ENCODE peak calls at places on chromosomes 5 and 9, in seven cellular contexts. T, A, C, X, B, K and L are unnamed samples.

GRCh38 chr5:76431336-76431735 is 28.3 kb downstream of the IQGAP2 start:
- DNase-seq in T (no peak), A (no peak), C (no peak), X (no peak), B (no peak), K (no peak), L (no peak)

GRCh38 chr5:10307206-10308148 is at the start of gene CMBL:
- DNase-seq in T (peak), A (peak), C (peak), X (no peak), B (peak), K (peak), L (peak)

GRCh38 chr5:16564468-16564867 is 52.3 kb downstream of the RETREG1 start:
- DNase-seq in T (no peak), A (no peak), C (no peak), X (no peak), B (no peak), K (no peak), L (no peak)

GRCh38 chr5:9283473-9283872 is 262.4 kb downstream of the SEMA5A start:
- DNase-seq in T (no peak), A (no peak), C (no peak), X (no peak), B (no peak), K (no peak), L (no peak)

GRCh38 chr9:135267410-135267809 is 179.9 kb downstream of the OLFM1 start:
- DNase-seq in T (peak), A (no peak), C (no peak), X (no peak), B (no peak), K (no peak), L (no peak)

GRCh38 chr9:134442087-134442470 is 115.8 kb downstream of the RXRA start:
- DNase-seq in T (no peak), A (no peak), C (no peak), X (no peak), B (peak), K (no peak), L (no peak)

GRCh38 chr9:113245894-113246293 is 24.6 kb downstream of the SLC31A1 start:
- DNase-seq in T (no peak), A (no peak), C (no peak), X (no peak), B (no peak), K (no peak), L (no peak)

GRCh38 chr5:9774472-9775079 is 144.4 kb upstream of the TAS2R1 start:
- DNase-seq in T (peak), A (no peak), C (no peak), X (no peak), B (no peak), K (no peak), L (no peak)

GRCh38 chr9:21506910-21507795 is 25.0 kb upstream of the IFNE start:
- DNase-seq in T (no peak), A (no peak), C (no peak), X (no peak), B (no peak), K (no peak), L (peak)

GRCh38 chr5:170552486-170553122 is 48.8 kb downstream of the KCNIP1 start:
- DNase-seq in T (no peak), A (no peak), C (no peak), X (no peak), B (no peak), K (no peak), L (peak)

GRCh38 chr5:170865622-170866021 is 3.8 kb downstream of the RANBP17 start:
- DNase-seq in T (no peak), A (no peak), C (no peak), X (peak), B (no peak), K (no peak), L (no peak)

GRCh38 chr5:141785667-141786066 is 92.5 kb downstream of the PCDH1 start:
- DNase-seq in T (no peak), A (no peak), C (no peak), X (no peak), B (no peak), K (no peak), L (peak)

GRCh38 chr5:141785135-141785534 is 93.1 kb downstream of the PCDH1 start:
- DNase-seq in T (no peak), A (no peak), C (no peak), X (no peak), B (no peak), K (no peak), L (no peak)

GRCh38 chr5:141788296-141788980 is 89.8 kb downstream of the PCDH1 start:
- DNase-seq in T (no peak), A (no peak), C (no peak), X (no peak), B (no peak), K (no peak), L (no peak)

GRCh38 chr5:141786700-141787099 is 91.5 kb downstream of the PCDH1 start:
- DNase-seq in T (no peak), A (no peak), C (no peak), X (no peak), B (no peak), K (no peak), L (no peak)

DNA sequence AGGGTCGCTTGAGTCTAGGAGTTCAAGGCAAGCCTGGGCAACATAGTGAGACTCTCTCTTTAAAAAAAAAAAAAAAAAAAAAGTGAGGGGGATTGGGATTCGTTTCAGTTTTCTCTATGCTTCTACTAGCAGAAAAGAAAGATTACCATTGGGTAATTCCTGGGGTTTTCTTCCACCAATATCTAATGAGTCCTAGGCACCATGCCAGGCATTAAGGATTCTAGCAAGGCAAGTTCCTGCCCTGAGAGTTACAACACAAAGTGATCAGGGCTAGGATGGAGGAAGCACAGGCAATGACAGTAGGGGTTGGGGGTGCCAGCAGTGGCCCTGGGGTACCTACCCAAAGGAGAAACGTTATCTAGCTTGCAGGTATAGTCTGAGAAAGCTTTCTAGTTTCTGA is 90.8 kb downstream of the PCDH1 start:
- DNase-seq in T (no peak), A (no peak), C (no peak), X (no peak), B (no peak), K (no peak), L (no peak)
- TF ChIP-seq JUND in T (no peak), A (no peak), C (no peak), X (no peak), B (no peak), K (no peak), L (no peak)

GRCh38 chr5:88785396-88786216 is 97.4 kb downstream of the MEF2C start:
- DNase-seq in T (no peak), A (peak), C (no peak), X (peak), B (no peak), K (no peak), L (peak)
- TF ChIP-seq JUND in T (no peak), A (peak), C (no peak), X (no peak), B (peak), K (no peak), L (no peak)

DNA sequence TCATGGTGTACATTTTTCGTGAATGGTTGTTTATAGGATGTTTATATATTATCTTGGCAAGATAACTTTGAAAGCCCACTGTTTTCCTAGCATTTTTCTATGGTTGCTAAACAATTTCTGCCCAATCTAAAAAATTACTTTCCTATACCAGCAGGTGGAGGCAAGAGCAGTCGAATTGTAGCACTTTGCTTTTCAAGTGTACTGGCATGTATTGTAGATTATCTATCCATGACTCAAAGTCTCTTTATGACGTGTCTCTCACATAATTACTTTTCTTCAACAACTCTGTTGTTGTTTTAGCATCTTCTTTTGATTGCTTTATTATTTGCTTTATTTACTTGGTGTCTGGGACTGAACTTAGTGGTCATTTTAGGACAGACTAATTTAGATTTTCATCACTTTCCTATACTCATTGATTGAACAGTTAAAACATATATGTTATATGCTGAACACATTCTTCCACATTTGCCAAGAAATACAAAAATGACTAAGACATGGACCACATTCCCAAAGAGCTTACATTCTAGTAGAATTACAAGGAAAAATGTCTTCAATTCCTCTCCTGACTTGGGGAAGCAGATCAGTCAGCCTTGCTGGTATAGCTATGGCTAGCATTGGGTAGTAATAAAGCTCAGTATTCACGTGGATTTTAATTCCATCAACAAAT is 20.7 kb downstream of the NLN start:
- DNase-seq in T (peak), A (peak), C (peak), X (peak), B (peak), K (no peak), L (peak)
- TF ChIP-seq JUND in T (no peak), A (no peak), C (no peak), X (no peak), B (no peak), K (no peak), L (no peak)

GRCh38 chr9:130448035-130448624 is 3.4 kb downstream of the ASS1 start:
- DNase-seq in T (no peak), A (no peak), C (no peak), X (no peak), B (no peak), K (no peak), L (no peak)
- TF ChIP-seq JUND in T (no peak), A (no peak), C (peak), X (no peak), B (no peak), K (peak), L (no peak)

GRCh38 chr5:71922584-71923106 is 184.6 kb upstream of the MAP1B start:
- DNase-seq in T (peak), A (peak), C (no peak), X (no peak), B (no peak), K (no peak), L (peak)

GRCh38 chr5:71924980-71925379 is 182.3 kb upstream of the MAP1B start:
- DNase-seq in T (no peak), A (no peak), C (no peak), X (no peak), B (no peak), K (no peak), L (peak)

GRCh38 chr5:71925608-71926091 is 181.6 kb upstream of the MAP1B start:
- DNase-seq in T (no peak), A (no peak), C (no peak), X (no peak), B (no peak), K (no peak), L (no peak)

GRCh38 chr5:71923755-71924154 is 183.5 kb upstream of the MAP1B start:
- DNase-seq in T (no peak), A (no peak), C (no peak), X (no peak), B (no peak), K (no peak), L (no peak)

DNA sequence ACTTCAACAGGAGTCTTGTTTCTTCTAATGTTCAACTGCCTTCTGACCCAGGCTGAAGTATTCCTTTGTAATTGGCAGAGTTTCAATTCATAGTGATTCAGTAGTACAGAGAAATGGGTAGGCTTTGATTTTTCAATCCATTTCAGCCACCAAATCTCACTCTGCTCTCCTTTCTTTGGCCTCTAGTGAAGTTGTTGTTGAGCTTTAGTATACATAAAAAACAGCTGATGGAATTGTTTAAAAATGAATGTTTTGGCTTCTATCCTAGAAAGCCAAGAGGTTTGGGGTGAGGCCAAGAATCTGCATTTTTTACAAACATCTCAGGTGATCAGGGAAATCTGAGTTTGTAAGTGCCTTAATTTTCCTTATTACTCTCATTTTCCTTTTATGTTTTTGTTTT is 182.9 kb upstream of the MAP1B start:
- DNase-seq in T (no peak), A (no peak), C (no peak), X (no peak), B (no peak), K (no peak), L (no peak)
- TF ChIP-seq JUND in T (no peak), A (no peak), C (no peak), X (no peak), B (no peak), K (no peak), L (no peak)